ENCODE peak calls at places on chromosomes 2 and 18, in six cellular contexts. G is ascending aorta, X is brain pericyte, I is fibroblast of lung, T is T-cell, P is progenitor cell of endocrine pancreas. M is an unnamed sample.
A peak's percentile ranks its signal among the peaks of the same experiment; 100 is the strongest.

GRCh38 chr2:201761101-201761500 is 19.6 kb downstream of the ALS2 start:
- DNase-seq in I (no peak), P (no peak), X (no peak), G (no peak), T (no peak), M (no peak)

GRCh38 chr2:112004246-112004645 is 50.8 kb upstream of the TMEM87B start:
- DNase-seq in P (no peak), I (peak; percentile 16), X (no peak), T (peak; percentile 11), G (peak; percentile 52), M (peak; percentile 60)

GRCh38 chr2:67037655-67038054 is 359.5 kb upstream of the ETAA1 start:
- DNase-seq in P (peak; percentile 53), T (no peak), G (no peak), I (no peak), X (no peak), M (peak; percentile 74)

GRCh38 chr2:240460243-240460630 is 24.8 kb downstream of the GPC1 start:
- DNase-seq in T (no peak), I (no peak), X (no peak), P (no peak), G (peak; percentile 3), M (peak; percentile 50)

GRCh38 chr2:240465268-240465764 is 29.9 kb downstream of the GPC1 start:
- DNase-seq in T (no peak), G (peak; percentile 6), X (no peak), I (no peak), P (no peak), M (no peak)

GRCh38 chr2:64461271-64462058 is 7.5 kb downstream of the LGALSL start:
- DNase-seq in X (no peak), P (no peak), I (no peak), T (no peak), G (no peak), M (no peak)

GRCh38 chr2:229270551-229271410 is at the start of gene PID1:
- DNase-seq in T (no peak), I (peak; percentile 71), P (peak; percentile 14), G (no peak), X (no peak), M (peak; percentile 47)

GRCh38 chr2:57490746-57491145 is 555.9 kb upstream of the VRK2 start:
- DNase-seq in T (no peak), G (no peak), X (no peak), P (no peak), I (no peak), M (no peak)

GRCh38 chr2:152447897-152448296 is 112.9 kb downstream of the FMNL2 start:
- DNase-seq in X (no peak), G (no peak), I (no peak), T (no peak), P (no peak), M (no peak)

GRCh38 chr18:8654482-8655451 is 45.5 kb downstream of the RAB12 start:
- DNase-seq in P (no peak), T (no peak), X (no peak), G (no peak), I (no peak), M (no peak)

GRCh38 chr2:162057426-162057825 is 16.6 kb downstream of the DPP4 start:
- DNase-seq in P (no peak), X (no peak), I (no peak), G (no peak), T (no peak), M (no peak)

GRCh38 chr2:133642831-133643230 is 74.6 kb upstream of the NCKAP5 start:
- DNase-seq in X (no peak), P (no peak), T (no peak), G (no peak), I (peak; percentile 70), M (no peak)

GRCh38 chr2:200453853-200454524 is 55.9 kb downstream of the KCTD18 start:
- DNase-seq in P (no peak), I (peak; percentile 14), X (no peak), T (no peak), G (no peak), M (no peak)

GRCh38 chr2:95052301-95052700 is 26.8 kb downstream of the MAL start:
- DNase-seq in X (no peak), P (no peak), I (no peak), T (no peak), G (no peak), M (no peak)

GRCh38 chr2:70091364-70091763 is 4.1 kb downstream of the PCBP1 start:
- DNase-seq in T (no peak), G (no peak), P (no peak), X (no peak), I (no peak), M (no peak)

GRCh38 chr2:173884403-173884802 is 80.8 kb downstream of the SP3 start:
- DNase-seq in T (peak; percentile 27), G (no peak), I (peak; percentile 29), P (no peak), X (no peak), M (peak; percentile 65)

GRCh38 chr18:7272268-7273049 is 41.6 kb downstream of the LRRC30 start:
- DNase-seq in G (no peak), P (peak; percentile 23), I (peak; percentile 70), T (no peak), X (peak; percentile 32), M (peak; percentile 66)

GRCh38 chr2:238527565-238527964 is 100.8 kb downstream of the ASB1 start:
- DNase-seq in T (no peak), X (no peak), G (no peak), P (no peak), I (peak; percentile 82), M (no peak)

GRCh38 chr2:175630319-175631246 is 371.5 kb downstream of the LNPK start:
- DNase-seq in I (no peak), G (no peak), T (no peak), X (no peak), P (no peak), M (no peak)

GRCh38 chr2:16088713-16089112 is 148.4 kb downstream of the MYCN start:
- DNase-seq in I (no peak), P (no peak), G (no peak), X (no peak), T (no peak), M (no peak)

GRCh38 chr2:183359867-183360266 is 235.6 kb downstream of the NUP35 start:
- DNase-seq in X (no peak), P (no peak), I (peak; percentile 5), G (no peak), T (no peak), M (no peak)

GRCh38 chr2:108309903-108310302 is 21.2 kb downstream of the SULT1C2 start:
- DNase-seq in X (no peak), G (no peak), P (no peak), T (no peak), I (no peak), M (no peak)

GRCh38 chr2:199230091-199230490 is 227.6 kb downstream of the SATB2 start:
- DNase-seq in I (peak; percentile 49), P (no peak), T (no peak), G (no peak), X (no peak), M (no peak)

M was measured in right lobe of liver.